ENCODE peak calls at places on chromosomes 5 and 9, in four cellular contexts. One of them, this sample, is unnamed.

GRCh38 chr9:77883846-77884771 is 147.5 kb downstream of the GNAQ start:
- DNase-seq in tibial artery: no peak
- DNase-seq in mammary epithelial cell: peak; percentile 70
- DNase-seq in Calu3: no peak
- DNase-seq in this sample: peak; percentile 46

GRCh38 chr9:113275147-113276131 is at the start of the genes CDC26 and PRPF4:
- DNase-seq in tibial artery: peak; percentile 97
- DNase-seq in mammary epithelial cell: peak; percentile 98
- DNase-seq in Calu3: peak; percentile 93
- DNase-seq in this sample: peak; percentile 97

GRCh38 chr9:31389075-31389474 is 995.4 kb upstream of the ACO1 start:
- DNase-seq in tibial artery: no peak
- DNase-seq in mammary epithelial cell: no peak
- DNase-seq in Calu3: no peak
- DNase-seq in this sample: no peak

GRCh38 chr9:128254855-128255759 is 20.7 kb downstream of the GOLGA2 start:
- DNase-seq in tibial artery: peak; percentile 73
- DNase-seq in mammary epithelial cell: no peak
- DNase-seq in Calu3: peak; percentile 62
- DNase-seq in this sample: peak; percentile 51

GRCh38 chr5:31854181-31854624 is 215.3 kb downstream of the PDZD2 start:
- DNase-seq in tibial artery: peak; percentile 28
- DNase-seq in mammary epithelial cell: peak; percentile 78
- DNase-seq in Calu3: peak; percentile 12
- DNase-seq in this sample: peak; percentile 53

GRCh38 chr5:146331257-146331822 is 7.3 kb upstream of the POU4F3 start:
- DNase-seq in tibial artery: no peak
- DNase-seq in mammary epithelial cell: no peak
- DNase-seq in Calu3: no peak
- DNase-seq in this sample: no peak

GRCh38 chr9:106467113-106467846 is 395.7 kb upstream of the ZNF462 start:
- DNase-seq in tibial artery: no peak
- DNase-seq in mammary epithelial cell: no peak
- DNase-seq in Calu3: no peak
- DNase-seq in this sample: no peak

GRCh38 chr9:81798606-81799005 is 109.3 kb upstream of the TLE1 start:
- DNase-seq in tibial artery: no peak
- DNase-seq in mammary epithelial cell: no peak
- DNase-seq in Calu3: no peak
- DNase-seq in this sample: no peak

GRCh38 chr5:88687253-88687955 is 195.6 kb downstream of the MEF2C start:
- DNase-seq in tibial artery: no peak
- DNase-seq in mammary epithelial cell: no peak
- DNase-seq in Calu3: no peak
- DNase-seq in this sample: no peak

GRCh38 chr5:11791777-11792176 is 112.5 kb downstream of the CTNND2 start:
- DNase-seq in tibial artery: no peak
- DNase-seq in mammary epithelial cell: no peak
- DNase-seq in Calu3: peak; percentile 47
- DNase-seq in this sample: no peak

GRCh38 chr9:100098887-100099721 is at the start of the genes ERP44 and INVS:
- DNase-seq in tibial artery: peak; percentile 100
- DNase-seq in mammary epithelial cell: peak; percentile 99
- DNase-seq in Calu3: peak; percentile 95
- DNase-seq in this sample: peak; percentile 99

GRCh38 chr5:55096860-55097259 is 5.6 kb upstream of the GZMA start:
- DNase-seq in tibial artery: no peak
- DNase-seq in mammary epithelial cell: no peak
- DNase-seq in Calu3: no peak
- DNase-seq in this sample: no peak

GRCh38 chr5:32421075-32421474 is 23.5 kb downstream of the ZFR start:
- DNase-seq in tibial artery: no peak
- DNase-seq in mammary epithelial cell: no peak
- DNase-seq in Calu3: no peak
- DNase-seq in this sample: no peak

GRCh38 chr5:148806520-148806931 is 19.9 kb upstream of the ADRB2 start:
- DNase-seq in tibial artery: no peak
- DNase-seq in mammary epithelial cell: no peak
- DNase-seq in Calu3: no peak
- DNase-seq in this sample: no peak

GRCh38 chr5:6311568-6312501 is 66.5 kb downstream of the MED10 start:
- DNase-seq in tibial artery: no peak
- DNase-seq in mammary epithelial cell: no peak
- DNase-seq in Calu3: no peak
- DNase-seq in this sample: no peak

GRCh38 chr9:84775056-84775648 is 105.6 kb downstream of the NTRK2 start:
- DNase-seq in tibial artery: no peak
- DNase-seq in mammary epithelial cell: no peak
- DNase-seq in Calu3: no peak
- DNase-seq in this sample: no peak

GRCh38 chr5:33929925-33930690 is 6.1 kb upstream of the RXFP3 start:
- DNase-seq in tibial artery: no peak
- DNase-seq in mammary epithelial cell: peak; percentile 50
- DNase-seq in Calu3: no peak
- DNase-seq in this sample: no peak

GRCh38 chr9:4980046-4980727 is 4.9 kb upstream of the JAK2 start:
- DNase-seq in tibial artery: no peak
- DNase-seq in mammary epithelial cell: no peak
- DNase-seq in Calu3: no peak
- DNase-seq in this sample: peak; percentile 14

GRCh38 chr5:77645158-77645994 is 6.9 kb upstream of the OTP start:
- DNase-seq in tibial artery: no peak
- DNase-seq in mammary epithelial cell: no peak
- DNase-seq in Calu3: peak; percentile 84
- DNase-seq in this sample: no peak

GRCh38 chr9:97935291-97935690 is 2.7 kb downstream of the HEMGN start:
- DNase-seq in tibial artery: no peak
- DNase-seq in mammary epithelial cell: no peak
- DNase-seq in Calu3: no peak
- DNase-seq in this sample: no peak

GRCh38 chr9:137086531-137087408 is at the start of gene MAN1B1:
- DNase-seq in tibial artery: peak; percentile 97
- DNase-seq in mammary epithelial cell: peak; percentile 100
- DNase-seq in Calu3: peak; percentile 98
- DNase-seq in this sample: peak; percentile 99

GRCh38 chr5:891837-892389 is 688 bp downstream of the BRD9 start:
- DNase-seq in tibial artery: no peak
- DNase-seq in mammary epithelial cell: peak; percentile 19
- DNase-seq in Calu3: peak; percentile 18
- DNase-seq in this sample: peak; percentile 27

GRCh38 chr5:60274704-60275103 is 381.2 kb upstream of the PDE4D start:
- DNase-seq in tibial artery: no peak
- DNase-seq in mammary epithelial cell: no peak
- DNase-seq in Calu3: no peak
- DNase-seq in this sample: no peak

GRCh38 chr9:17005085-17005484 is 129.8 kb upstream of the CNTLN start:
- DNase-seq in tibial artery: peak; percentile 57
- DNase-seq in mammary epithelial cell: no peak
- DNase-seq in Calu3: peak; percentile 38
- DNase-seq in this sample: no peak

GRCh38 chr5:135317286-135317685 is 81.7 kb downstream of the MACROH2A1 start:
- DNase-seq in tibial artery: no peak
- DNase-seq in mammary epithelial cell: no peak
- DNase-seq in Calu3: no peak
- DNase-seq in this sample: no peak

GRCh38 chr9:71249729-71250317 is 128.4 kb upstream of the TRPM3 start:
- DNase-seq in tibial artery: no peak
- DNase-seq in mammary epithelial cell: peak; percentile 53
- DNase-seq in Calu3: peak; percentile 19
- DNase-seq in this sample: peak; percentile 75

GRCh38 chr5:10485142-10485795 is 43.6 kb downstream of the ROPN1L start:
- DNase-seq in tibial artery: peak; percentile 57
- DNase-seq in mammary epithelial cell: no peak
- DNase-seq in Calu3: peak; percentile 32
- DNase-seq in this sample: no peak

GRCh38 chr9:89534888-89535287 is 37.0 kb upstream of the SEMA4D start:
- DNase-seq in tibial artery: no peak
- DNase-seq in mammary epithelial cell: no peak
- DNase-seq in Calu3: no peak
- DNase-seq in this sample: no peak

GRCh38 chr5:32852535-32852934 is 141.4 kb downstream of the NPR3 start:
- DNase-seq in tibial artery: no peak
- DNase-seq in mammary epithelial cell: no peak
- DNase-seq in Calu3: peak; percentile 25
- DNase-seq in this sample: peak; percentile 76

DNA sequence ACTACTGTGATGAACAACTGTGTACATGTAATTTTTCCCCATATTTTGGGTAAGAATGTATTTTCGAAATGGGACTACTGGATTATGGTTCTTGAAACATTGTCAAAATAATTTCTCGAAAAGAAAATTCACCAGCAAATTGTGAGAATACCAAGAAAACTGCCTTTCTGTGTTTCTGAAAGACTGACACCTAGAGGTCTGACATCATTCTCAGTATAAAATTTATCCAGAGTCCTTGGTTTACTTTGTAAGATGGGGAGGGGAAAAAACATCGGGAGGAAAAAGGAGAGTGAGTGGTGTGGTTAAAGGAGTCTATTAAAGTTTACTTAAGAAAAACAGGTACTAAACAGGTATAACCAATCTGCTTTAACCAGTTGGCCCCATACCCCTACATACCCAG is 149.2 kb downstream of the CEP120 start:
- DNase-seq in tibial artery: no peak
- DNase-seq in mammary epithelial cell: no peak
- DNase-seq in Calu3: no peak
- DNase-seq in this sample: no peak
- TF ChIP-seq CTCF in tibial artery: no peak
- TF ChIP-seq CTCF in mammary epithelial cell: peak; percentile 22
- TF ChIP-seq CTCF in Calu3: no peak
- TF ChIP-seq CTCF in this sample: peak; percentile 29

GRCh38 chr5:177600458-177601018 is 606 bp downstream of the B4GALT7 start:
- DNase-seq in tibial artery: no peak
- DNase-seq in mammary epithelial cell: peak; percentile 24
- DNase-seq in Calu3: no peak
- DNase-seq in this sample: no peak

GRCh38 chr5:177603631-177604030 is 3.7 kb downstream of the B4GALT7 start:
- DNase-seq in tibial artery: no peak
- DNase-seq in mammary epithelial cell: no peak
- DNase-seq in Calu3: no peak
- DNase-seq in this sample: no peak

GRCh38 chr5:177602458-177602830 is 2.5 kb downstream of the B4GALT7 start:
- DNase-seq in tibial artery: no peak
- DNase-seq in mammary epithelial cell: no peak
- DNase-seq in Calu3: no peak
- DNase-seq in this sample: no peak

GRCh38 chr5:177601126-177601525 is 1.2 kb downstream of the B4GALT7 start:
- DNase-seq in tibial artery: no peak
- DNase-seq in mammary epithelial cell: no peak
- DNase-seq in Calu3: no peak
- DNase-seq in this sample: no peak

DNA sequence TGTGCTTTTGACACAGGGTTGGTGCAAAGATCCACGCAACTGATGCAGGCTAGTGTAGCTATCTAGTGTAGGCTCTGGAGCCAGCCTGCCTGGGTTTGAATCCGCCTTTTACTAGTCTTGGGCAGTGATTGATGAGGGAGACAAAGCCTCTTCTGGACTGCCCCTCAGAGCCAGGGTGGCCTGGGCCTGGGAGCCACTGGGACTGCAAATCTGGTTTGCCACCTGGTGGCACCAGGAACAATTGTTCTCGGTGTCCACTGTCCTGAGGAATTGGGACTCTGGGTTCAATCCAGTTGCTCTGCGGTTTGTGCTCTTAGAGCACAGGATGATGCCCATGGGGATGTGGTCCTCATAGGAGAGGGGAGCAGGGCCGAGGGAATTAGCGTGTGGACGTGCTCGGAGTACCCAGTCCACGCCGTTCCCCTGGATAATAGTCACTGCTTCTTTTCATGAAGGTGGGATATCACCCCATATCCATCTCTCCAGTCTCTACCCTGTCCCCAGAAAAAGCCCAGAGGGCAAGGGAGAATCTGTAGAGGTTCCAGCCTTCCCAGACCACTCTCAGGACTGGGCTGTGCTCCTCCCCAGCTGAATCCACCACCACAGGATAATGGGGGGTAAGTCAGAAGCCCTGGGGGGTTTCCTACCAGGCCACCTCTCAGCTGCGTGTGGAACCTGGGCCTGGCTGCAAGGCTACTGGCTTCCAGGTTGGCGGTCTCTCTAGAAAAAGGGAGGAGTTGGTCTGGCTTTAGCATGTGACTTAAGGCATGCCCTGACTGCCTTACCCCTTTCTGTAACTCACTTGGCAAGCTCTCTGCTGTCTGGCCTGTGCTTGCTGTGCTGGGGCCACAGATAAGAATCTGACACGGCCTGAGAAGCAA is 1.9 kb downstream of the B4GALT7 start:
- DNase-seq in tibial artery: no peak
- DNase-seq in mammary epithelial cell: no peak
- DNase-seq in Calu3: peak; percentile 41
- DNase-seq in this sample: no peak
- TF ChIP-seq CTCF in tibial artery: no peak
- TF ChIP-seq CTCF in mammary epithelial cell: peak; percentile 44
- TF ChIP-seq CTCF in Calu3: no peak
- TF ChIP-seq CTCF in this sample: no peak

GRCh38 chr9:134135343-134136116 is at the start of gene WDR5:
- DNase-seq in tibial artery: peak; percentile 90
- DNase-seq in mammary epithelial cell: peak; percentile 84
- DNase-seq in Calu3: peak; percentile 86
- DNase-seq in this sample: peak; percentile 90
- TF ChIP-seq CTCF in tibial artery: no peak
- TF ChIP-seq CTCF in mammary epithelial cell: peak; percentile 21
- TF ChIP-seq CTCF in Calu3: no peak
- TF ChIP-seq CTCF in this sample: no peak

DNA sequence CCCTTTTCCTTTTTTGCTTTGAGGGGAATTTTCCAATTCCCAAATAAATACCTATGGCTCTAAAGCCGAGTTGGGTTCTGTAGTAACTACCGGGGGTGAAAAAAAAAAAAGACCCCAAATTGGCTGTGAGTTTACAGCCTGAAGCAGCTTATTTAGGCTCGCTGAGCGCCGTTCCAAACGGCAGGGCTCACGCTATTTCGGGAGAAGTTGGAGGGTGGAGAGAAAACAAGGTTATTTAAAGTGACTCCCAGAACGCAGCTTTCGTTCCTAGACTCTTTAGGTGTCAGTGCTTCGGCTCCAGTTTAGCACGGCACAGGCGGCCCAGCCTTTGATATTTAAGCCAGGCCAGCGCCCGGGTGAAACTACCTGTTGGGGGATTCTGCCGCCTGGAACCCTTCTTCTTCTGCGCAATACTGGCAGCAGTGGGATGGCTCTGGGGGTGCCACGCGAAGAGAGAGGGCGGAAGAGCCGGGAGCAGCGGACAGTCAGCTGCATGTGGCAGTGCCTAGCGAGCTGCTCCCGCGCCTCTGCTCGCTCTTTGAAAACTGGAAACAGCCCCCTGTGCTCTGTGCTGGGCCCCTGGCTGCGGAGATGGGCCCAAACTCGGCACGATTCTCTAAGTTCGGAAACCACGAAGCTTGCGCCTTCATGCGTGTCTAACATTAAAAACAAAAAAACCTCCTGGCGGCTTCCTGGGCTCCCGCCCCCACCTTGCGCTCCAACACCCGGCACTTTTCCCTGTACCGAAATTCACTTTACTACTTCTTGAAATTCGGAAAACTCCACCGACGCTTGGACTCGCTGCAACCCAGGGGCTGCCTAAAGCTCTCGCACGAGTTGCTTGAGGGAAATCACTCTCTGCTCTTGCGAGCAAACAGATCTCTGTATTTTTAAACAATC is 34.5 kb upstream of the NFIB start:
- DNase-seq in tibial artery: no peak
- DNase-seq in mammary epithelial cell: peak; percentile 52
- DNase-seq in Calu3: no peak
- DNase-seq in this sample: peak; percentile 31
- TF ChIP-seq CTCF in tibial artery: no peak
- TF ChIP-seq CTCF in mammary epithelial cell: no peak
- TF ChIP-seq CTCF in Calu3: no peak
- TF ChIP-seq CTCF in this sample: no peak

This sample was measured in MCF 10A.